ENCODE peak calls at places on chromosomes 5 and 9, in six cellular contexts. Z is IMR-90; M is AG04450; C is upper lobe of right lung; E is CD8-positive, alpha-beta T cell; G is cardiac muscle cell. D is an unnamed sample.

GRCh38 chr5:172909931-172910502 is 49.2 kb upstream of the RPL26L1 start:
- DNase-seq in Z (peak), M (peak), C (no peak), E (no peak), G (peak), D (no peak)

GRCh38 chr5:139382781-139383180 is 316 bp downstream of the SLC23A1 start:
- DNase-seq in Z (no peak), M (no peak), C (peak), E (no peak), G (no peak), D (no peak)

GRCh38 chr9:124468061-124468740 is 17.9 kb downstream of the ADGRD2 start:
- DNase-seq in Z (no peak), M (no peak), C (peak), E (no peak), G (no peak), D (no peak)

GRCh38 chr5:81948349-81948748 is 23.5 kb upstream of the ATG10 start:
- DNase-seq in Z (peak), M (no peak), C (no peak), E (no peak), G (no peak), D (peak)

GRCh38 chr9:16930578-16930977 is 60.1 kb upstream of the BNC2 start:
- DNase-seq in Z (no peak), M (no peak), C (no peak), E (no peak), G (no peak), D (no peak)

GRCh38 chr9:122897969-122898368 is 7.2 kb downstream of the RC3H2 start:
- DNase-seq in Z (peak), M (no peak), C (no peak), E (no peak), G (no peak), D (no peak)

GRCh38 chr9:96219615-96220257 is 82.2 kb downstream of the HSD17B3 start:
- DNase-seq in Z (no peak), M (no peak), C (peak), E (peak), G (no peak), D (no peak)

GRCh38 chr5:176131771-176132170 is 106.5 kb upstream of the SIMC1 start:
- DNase-seq in Z (no peak), M (no peak), C (no peak), E (no peak), G (no peak), D (no peak)

GRCh38 chr9:81540142-81540701 is 149.1 kb downstream of the TLE1 start:
- DNase-seq in Z (no peak), M (no peak), C (no peak), E (no peak), G (no peak), D (no peak)

GRCh38 chr5:57937501-57937900 is 454.9 kb upstream of the ACTBL2 start:
- DNase-seq in Z (peak), M (no peak), C (no peak), E (no peak), G (no peak), D (no peak)

GRCh38 chr5:161763571-161763970 is 78.0 kb downstream of the GABRA6 start:
- DNase-seq in Z (no peak), M (no peak), C (no peak), E (no peak), G (no peak), D (no peak)

GRCh38 chr9:14096182-14096922 is 217.6 kb downstream of the NFIB start:
- DNase-seq in Z (peak), M (no peak), C (no peak), E (no peak), G (peak), D (no peak)

GRCh38 chr5:138655530-138656245 is 80.5 kb upstream of the HSPA9 start:
- DNase-seq in Z (no peak), M (no peak), C (no peak), E (no peak), G (no peak), D (no peak)

GRCh38 chr5:133963493-133964128 is 4.8 kb downstream of the C5orf15 start:
- DNase-seq in Z (no peak), M (no peak), C (no peak), E (no peak), G (no peak), D (no peak)

GRCh38 chr5:167861134-167861930 is 430.1 kb upstream of the WWC1 start:
- DNase-seq in Z (no peak), M (no peak), C (no peak), E (no peak), G (peak), D (no peak)

GRCh38 chr5:124842725-124843595 is 96.5 kb upstream of the ZNF608 start:
- DNase-seq in Z (no peak), M (no peak), C (no peak), E (no peak), G (no peak), D (no peak)

GRCh38 chr5:179309751-179310320 is 35.4 kb downstream of the ADAMTS2 start:
- DNase-seq in Z (no peak), M (no peak), C (peak), E (no peak), G (no peak), D (no peak)

GRCh38 chr5:112929336-112930081 is 7.5 kb upstream of the REEP5 start:
- DNase-seq in Z (peak), M (no peak), C (no peak), E (no peak), G (no peak), D (no peak)

GRCh38 chr9:70389188-70389587 is 25.3 kb downstream of the KLF9 start:
- DNase-seq in Z (no peak), M (no peak), C (no peak), E (no peak), G (no peak), D (no peak)

GRCh38 chr5:1723957-1724821 is 75.4 kb downstream of the MRPL36 start:
- DNase-seq in Z (no peak), M (no peak), C (peak), E (peak), G (no peak), D (no peak)

GRCh38 chr5:149207821-149208220 is 63.8 kb upstream of the AFAP1L1 start:
- DNase-seq in Z (no peak), M (no peak), C (no peak), E (no peak), G (no peak), D (no peak)

GRCh38 chr5:122965111-122965510 is 71.4 kb downstream of the PPIC start:
- DNase-seq in Z (no peak), M (no peak), C (no peak), E (no peak), G (peak), D (no peak)

GRCh38 chr9:127629468-127630081 is 17.5 kb downstream of the STXBP1 start:
- DNase-seq in Z (peak), M (no peak), C (peak), E (no peak), G (no peak), D (no peak)

GRCh38 chr5:145775893-145776444 is 59.2 kb downstream of the PRELID2 start:
- DNase-seq in Z (peak), M (peak), C (no peak), E (no peak), G (no peak), D (peak)

GRCh38 chr9:10366171-10366779 is 246.5 kb downstream of the PTPRD start:
- DNase-seq in Z (peak), M (no peak), C (no peak), E (no peak), G (peak), D (no peak)

GRCh38 chr9:31388660-31389059 is 995.8 kb upstream of the ACO1 start:
- DNase-seq in Z (no peak), M (no peak), C (no peak), E (no peak), G (no peak), D (no peak)

GRCh38 chr5:59813761-59814562 is 79.6 kb downstream of the PDE4D start:
- DNase-seq in Z (peak), M (no peak), C (no peak), E (no peak), G (peak), D (no peak)

GRCh38 chr5:45454114-45454513 is 242.1 kb downstream of the HCN1 start:
- DNase-seq in Z (peak), M (no peak), C (no peak), E (no peak), G (peak), D (no peak)

GRCh38 chr9:121645003-121645402 is 6.4 kb upstream of the DAB2IP start:
- DNase-seq in Z (no peak), M (no peak), C (no peak), E (no peak), G (no peak), D (no peak)

GRCh38 chr9:137406876-137407589 is 15.9 kb downstream of the EXD3 start:
- DNase-seq in Z (peak), M (no peak), C (peak), E (peak), G (peak), D (no peak)
- H3K4me3 ChIP-seq in Z (peak), M (peak), C (peak), E (no peak), G (peak), D (peak)

GRCh38 chr9:71768388-71769174 is at the start of gene CEMIP2:
- DNase-seq in Z (peak), M (peak), C (peak), E (peak), G (peak), D (peak)
- TF ChIP-seq CTCF in Z (peak), M (peak), C (peak), E (peak), G (peak), D (peak)

DNA sequence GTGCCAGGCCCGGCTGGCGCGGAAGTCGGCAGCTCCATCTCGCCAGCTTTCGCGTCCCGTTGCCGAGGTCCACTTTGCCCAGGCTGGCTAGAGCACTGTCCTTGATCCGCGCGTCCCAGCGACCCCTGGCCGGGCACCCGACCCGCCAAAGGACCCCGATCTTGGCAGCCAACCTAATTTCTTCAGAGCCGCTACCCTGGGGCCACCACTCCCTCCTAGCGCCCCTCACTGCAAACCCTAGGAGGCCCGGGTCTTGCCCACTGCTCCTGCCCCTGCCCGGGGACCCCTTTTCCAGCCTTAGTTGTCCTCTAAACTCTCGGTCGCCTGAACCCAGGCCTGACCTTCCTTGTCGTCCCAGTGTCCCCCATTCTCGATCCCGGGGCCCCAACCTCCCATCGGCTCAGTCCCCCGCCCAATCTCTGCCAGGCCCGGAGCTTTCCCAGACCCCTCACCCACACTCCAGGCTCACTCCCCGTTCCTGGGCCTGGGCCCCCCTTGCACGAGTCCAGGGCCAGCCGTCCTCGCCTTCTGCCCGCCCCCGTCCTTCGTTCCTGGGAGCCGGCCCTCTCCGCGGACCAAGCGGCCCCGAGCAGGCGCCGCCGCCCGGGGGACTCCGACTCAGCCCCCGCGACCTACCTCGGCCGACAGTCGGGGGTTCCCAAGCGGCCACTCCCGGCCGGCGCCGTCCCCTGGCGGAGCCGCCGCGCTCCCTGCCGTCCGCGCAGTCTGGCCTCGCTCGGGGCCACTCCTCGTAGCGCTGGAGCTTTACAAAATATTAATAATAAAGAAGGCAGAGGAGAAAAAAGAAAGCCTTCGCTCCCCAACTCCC is 701 bp upstream of the LMX1B start:
- DNase-seq in Z (no peak), M (no peak), C (peak), E (no peak), G (no peak), D (no peak)
- H3K4me3 ChIP-seq in Z (no peak), M (no peak), C (peak), E (peak), G (peak), D (no peak)

GRCh38 chr5:13029211-13029610 is 915.3 kb downstream of the DNAH5 start:
- DNase-seq in Z (no peak), M (no peak), C (no peak), E (no peak), G (no peak), D (no peak)

DNA sequence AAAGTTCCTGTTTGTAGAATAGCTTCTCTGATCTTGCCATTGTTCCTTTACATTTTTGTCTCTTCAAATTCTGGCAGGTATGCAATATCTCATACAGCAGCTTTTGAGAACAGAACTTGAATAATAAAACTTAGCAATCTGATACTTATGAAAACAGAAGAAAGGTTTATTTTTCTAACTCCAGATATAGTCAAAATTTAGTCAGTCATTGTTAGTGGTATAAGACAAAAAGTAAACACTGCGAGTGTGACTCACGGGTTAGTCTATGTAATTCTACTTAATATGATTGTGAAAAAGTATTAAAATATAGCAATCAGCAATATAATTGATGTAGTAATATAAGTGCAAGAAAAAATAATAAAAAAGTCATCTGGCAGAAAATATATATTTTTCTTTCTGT is 910.4 kb downstream of the DNAH5 start:
- DNase-seq in Z (peak), M (no peak), C (no peak), E (no peak), G (no peak), D (no peak)
- TF ChIP-seq CTCF in Z (no peak), M (no peak), C (no peak), E (no peak), G (no peak), D (no peak)

GRCh38 chr5:68533571-68534051 is 318.1 kb downstream of the PIK3R1 start:
- DNase-seq in Z (no peak), M (no peak), C (no peak), E (no peak), G (no peak), D (no peak)

GRCh38 chr5:68533051-68533450 is 317.5 kb downstream of the PIK3R1 start:
- DNase-seq in Z (no peak), M (no peak), C (no peak), E (no peak), G (no peak), D (no peak)

GRCh38 chr5:68531970-68532369 is 316.4 kb downstream of the PIK3R1 start:
- DNase-seq in Z (no peak), M (no peak), C (no peak), E (no peak), G (no peak), D (no peak)

GRCh38 chr5:68535121-68535520 is 319.6 kb downstream of the PIK3R1 start:
- DNase-seq in Z (no peak), M (no peak), C (no peak), E (no peak), G (no peak), D (no peak)

GRCh38 chr5:68534131-68534940 is 318.8 kb downstream of the PIK3R1 start:
- DNase-seq in Z (no peak), M (no peak), C (no peak), E (no peak), G (no peak), D (peak)
- H3K4me3 ChIP-seq in Z (no peak), M (no peak), C (no peak), E (no peak), G (no peak), D (no peak)